ENCODE peak calls at places on chromosomes 5 and 9, in nine cellular contexts. One of them, this sample, is unnamed.

GRCh38 chr9:123169926-123170325 is 98.5 kb downstream of the STRBP start:
- DNase-seq in endothelial cell: no peak
- DNase-seq in fibroblast of villous mesenchyme: no peak
- DNase-seq in H9: no peak
- DNase-seq in cardiac fibroblast: no peak
- DNase-seq in tibial artery: no peak
- DNase-seq in WTC11: no peak
- DNase-seq in brain microvascular endothelial cell: no peak
- DNase-seq in uterus: no peak
- DNase-seq in this sample: no peak

GRCh38 chr5:130135506-130135905 is 231.2 kb downstream of the CHSY3 start:
- DNase-seq in endothelial cell: no peak
- DNase-seq in fibroblast of villous mesenchyme: peak; percentile 44
- DNase-seq in H9: no peak
- DNase-seq in cardiac fibroblast: peak; percentile 79
- DNase-seq in tibial artery: no peak
- DNase-seq in WTC11: no peak
- DNase-seq in brain microvascular endothelial cell: peak; percentile 72
- DNase-seq in uterus: no peak
- DNase-seq in this sample: no peak

GRCh38 chr5:147223951-147224791 is 10.7 kb upstream of the STK32A start:
- DNase-seq in endothelial cell: peak; percentile 49
- DNase-seq in fibroblast of villous mesenchyme: peak; percentile 56
- DNase-seq in H9: no peak
- DNase-seq in cardiac fibroblast: peak; percentile 76
- DNase-seq in tibial artery: peak; percentile 52
- DNase-seq in WTC11: peak; percentile 19
- DNase-seq in brain microvascular endothelial cell: peak; percentile 20
- DNase-seq in uterus: peak; percentile 49
- DNase-seq in this sample: peak; percentile 20

GRCh38 chr5:81925012-81925411 is 46.8 kb upstream of the ATG10 start:
- DNase-seq in endothelial cell: no peak
- DNase-seq in fibroblast of villous mesenchyme: no peak
- DNase-seq in H9: no peak
- DNase-seq in cardiac fibroblast: no peak
- DNase-seq in tibial artery: no peak
- DNase-seq in WTC11: no peak
- DNase-seq in brain microvascular endothelial cell: no peak
- DNase-seq in uterus: no peak
- DNase-seq in this sample: no peak

GRCh38 chr5:103943243-103943642 is 380.7 kb upstream of the NUDT12 start:
- DNase-seq in endothelial cell: no peak
- DNase-seq in fibroblast of villous mesenchyme: no peak
- DNase-seq in H9: no peak
- DNase-seq in cardiac fibroblast: no peak
- DNase-seq in tibial artery: no peak
- DNase-seq in WTC11: no peak
- DNase-seq in brain microvascular endothelial cell: no peak
- DNase-seq in uterus: no peak
- DNase-seq in this sample: no peak

GRCh38 chr9:110808599-110808980 is 140.0 kb downstream of the MUSK start:
- DNase-seq in endothelial cell: no peak
- DNase-seq in fibroblast of villous mesenchyme: no peak
- DNase-seq in H9: no peak
- DNase-seq in cardiac fibroblast: no peak
- DNase-seq in tibial artery: no peak
- DNase-seq in WTC11: no peak
- DNase-seq in brain microvascular endothelial cell: no peak
- DNase-seq in uterus: no peak
- DNase-seq in this sample: no peak

GRCh38 chr9:127053057-127053821 is 69.2 kb downstream of the ANGPTL2 start:
- DNase-seq in endothelial cell: no peak
- DNase-seq in fibroblast of villous mesenchyme: peak; percentile 27
- DNase-seq in H9: no peak
- DNase-seq in cardiac fibroblast: peak; percentile 44
- DNase-seq in tibial artery: no peak
- DNase-seq in WTC11: no peak
- DNase-seq in brain microvascular endothelial cell: no peak
- DNase-seq in uterus: no peak
- DNase-seq in this sample: no peak

GRCh38 chr9:79572891-79573696 is 1.3 kb downstream of the TLE4 start:
- DNase-seq in endothelial cell: peak; percentile 28
- DNase-seq in fibroblast of villous mesenchyme: peak; percentile 19
- DNase-seq in H9: peak; percentile 34
- DNase-seq in cardiac fibroblast: peak; percentile 21
- DNase-seq in tibial artery: peak; percentile 36
- DNase-seq in WTC11: peak; percentile 41
- DNase-seq in brain microvascular endothelial cell: no peak
- DNase-seq in uterus: peak; percentile 34
- DNase-seq in this sample: no peak

GRCh38 chr9:129889936-129890717 is 54.9 kb downstream of the USP20 start:
- DNase-seq in endothelial cell: no peak
- DNase-seq in fibroblast of villous mesenchyme: no peak
- DNase-seq in H9: peak; percentile 87
- DNase-seq in cardiac fibroblast: no peak
- DNase-seq in tibial artery: no peak
- DNase-seq in WTC11: peak; percentile 77
- DNase-seq in brain microvascular endothelial cell: no peak
- DNase-seq in uterus: no peak
- DNase-seq in this sample: no peak

GRCh38 chr9:33225319-33226152 is 14.4 kb upstream of the SPINK4 start:
- DNase-seq in endothelial cell: peak; percentile 66
- DNase-seq in fibroblast of villous mesenchyme: peak; percentile 86
- DNase-seq in H9: no peak
- DNase-seq in cardiac fibroblast: peak; percentile 82
- DNase-seq in tibial artery: peak; percentile 58
- DNase-seq in WTC11: peak; percentile 52
- DNase-seq in brain microvascular endothelial cell: peak; percentile 63
- DNase-seq in uterus: peak; percentile 79
- DNase-seq in this sample: peak; percentile 49

GRCh38 chr5:90480699-90481098 is 6.0 kb downstream of the POLR3G start:
- DNase-seq in endothelial cell: no peak
- DNase-seq in fibroblast of villous mesenchyme: no peak
- DNase-seq in H9: no peak
- DNase-seq in cardiac fibroblast: no peak
- DNase-seq in tibial artery: no peak
- DNase-seq in WTC11: no peak
- DNase-seq in brain microvascular endothelial cell: no peak
- DNase-seq in uterus: no peak
- DNase-seq in this sample: no peak

GRCh38 chr5:161295721-161296120 is 250.8 kb downstream of the GABRB2 start:
- DNase-seq in endothelial cell: no peak
- DNase-seq in fibroblast of villous mesenchyme: no peak
- DNase-seq in H9: no peak
- DNase-seq in cardiac fibroblast: no peak
- DNase-seq in tibial artery: no peak
- DNase-seq in WTC11: no peak
- DNase-seq in brain microvascular endothelial cell: no peak
- DNase-seq in uterus: no peak
- DNase-seq in this sample: no peak

GRCh38 chr9:81574399-81574798 is 114.9 kb downstream of the TLE1 start:
- DNase-seq in endothelial cell: no peak
- DNase-seq in fibroblast of villous mesenchyme: peak; percentile 38
- DNase-seq in H9: no peak
- DNase-seq in cardiac fibroblast: no peak
- DNase-seq in tibial artery: no peak
- DNase-seq in WTC11: no peak
- DNase-seq in brain microvascular endothelial cell: no peak
- DNase-seq in uterus: no peak
- DNase-seq in this sample: no peak

GRCh38 chr5:98796197-98796972 is 22.9 kb downstream of the RGMB start:
- DNase-seq in endothelial cell: peak; percentile 67
- DNase-seq in fibroblast of villous mesenchyme: peak; percentile 67
- DNase-seq in H9: peak; percentile 48
- DNase-seq in cardiac fibroblast: peak; percentile 69
- DNase-seq in tibial artery: no peak
- DNase-seq in WTC11: peak; percentile 56
- DNase-seq in brain microvascular endothelial cell: peak; percentile 69
- DNase-seq in uterus: peak; percentile 31
- DNase-seq in this sample: no peak

GRCh38 chr5:59174248-59174844 is 591.5 kb downstream of the RAB3C start:
- DNase-seq in endothelial cell: peak; percentile 15
- DNase-seq in fibroblast of villous mesenchyme: peak; percentile 87
- DNase-seq in H9: no peak
- DNase-seq in cardiac fibroblast: peak; percentile 92
- DNase-seq in tibial artery: no peak
- DNase-seq in WTC11: no peak
- DNase-seq in brain microvascular endothelial cell: peak; percentile 58
- DNase-seq in uterus: no peak
- DNase-seq in this sample: no peak

GRCh38 chr9:137156567-137157375 is 13.1 kb downstream of the LRRC26 start:
- DNase-seq in endothelial cell: peak; percentile 53
- DNase-seq in fibroblast of villous mesenchyme: peak; percentile 59
- DNase-seq in H9: peak; percentile 75
- DNase-seq in cardiac fibroblast: peak; percentile 53
- DNase-seq in tibial artery: no peak
- DNase-seq in WTC11: peak; percentile 75
- DNase-seq in brain microvascular endothelial cell: peak; percentile 4
- DNase-seq in uterus: no peak
- DNase-seq in this sample: peak; percentile 12

GRCh38 chr5:73454379-73455036 is 5.9 kb upstream of the FOXD1 start:
- DNase-seq in endothelial cell: peak; percentile 73
- DNase-seq in fibroblast of villous mesenchyme: peak; percentile 42
- DNase-seq in H9: peak; percentile 88
- DNase-seq in cardiac fibroblast: peak; percentile 58
- DNase-seq in tibial artery: no peak
- DNase-seq in WTC11: peak; percentile 83
- DNase-seq in brain microvascular endothelial cell: peak; percentile 58
- DNase-seq in uterus: no peak
- DNase-seq in this sample: peak; percentile 23
- TF ChIP-seq CTCF in endothelial cell: peak; percentile 79
- TF ChIP-seq CTCF in fibroblast of villous mesenchyme: peak; percentile 93
- TF ChIP-seq CTCF in H9: peak; percentile 85
- TF ChIP-seq CTCF in cardiac fibroblast: peak; percentile 94
- TF ChIP-seq CTCF in tibial artery: peak; percentile 52
- TF ChIP-seq CTCF in WTC11: peak; percentile 48
- TF ChIP-seq CTCF in brain microvascular endothelial cell: peak; percentile 94
- TF ChIP-seq CTCF in uterus: peak; percentile 47
- TF ChIP-seq CTCF in this sample: peak; percentile 77

GRCh38 chr5:7850241-7850532 is 746 bp downstream of the CFAP90 start:
- DNase-seq in endothelial cell: no peak
- DNase-seq in fibroblast of villous mesenchyme: no peak
- DNase-seq in H9: peak; percentile 94
- DNase-seq in cardiac fibroblast: no peak
- DNase-seq in tibial artery: no peak
- DNase-seq in WTC11: no peak
- DNase-seq in brain microvascular endothelial cell: no peak
- DNase-seq in uterus: peak; percentile 29
- DNase-seq in this sample: no peak

GRCh38 chr5:7850533-7851239 is at the start of gene CFAP90:
- DNase-seq in endothelial cell: peak; percentile 85
- DNase-seq in fibroblast of villous mesenchyme: peak; percentile 39
- DNase-seq in H9: peak; percentile 93
- DNase-seq in cardiac fibroblast: peak; percentile 60
- DNase-seq in tibial artery: no peak
- DNase-seq in WTC11: peak; percentile 91
- DNase-seq in brain microvascular endothelial cell: peak; percentile 52
- DNase-seq in uterus: peak; percentile 47
- DNase-seq in this sample: no peak

GRCh38 chr5:7851240-7851592 is 283 bp upstream of the CFAP90 start:
- DNase-seq in endothelial cell: no peak
- DNase-seq in fibroblast of villous mesenchyme: no peak
- DNase-seq in H9: no peak
- DNase-seq in cardiac fibroblast: no peak
- DNase-seq in tibial artery: no peak
- DNase-seq in WTC11: no peak
- DNase-seq in brain microvascular endothelial cell: no peak
- DNase-seq in uterus: no peak
- DNase-seq in this sample: no peak

GRCh38 chr5:7848296-7848695 is 2.6 kb downstream of the CFAP90 start:
- DNase-seq in endothelial cell: no peak
- DNase-seq in fibroblast of villous mesenchyme: no peak
- DNase-seq in H9: no peak
- DNase-seq in cardiac fibroblast: no peak
- DNase-seq in tibial artery: no peak
- DNase-seq in WTC11: no peak
- DNase-seq in brain microvascular endothelial cell: no peak
- DNase-seq in uterus: no peak
- DNase-seq in this sample: no peak

GRCh38 chr5:7849531-7850240 is 1.2 kb downstream of the CFAP90 start:
- DNase-seq in endothelial cell: peak; percentile 30
- DNase-seq in fibroblast of villous mesenchyme: no peak
- DNase-seq in H9: no peak
- DNase-seq in cardiac fibroblast: no peak
- DNase-seq in tibial artery: no peak
- DNase-seq in WTC11: peak; percentile 49
- DNase-seq in brain microvascular endothelial cell: no peak
- DNase-seq in uterus: no peak
- DNase-seq in this sample: no peak
- TF ChIP-seq CTCF in endothelial cell: no peak
- TF ChIP-seq CTCF in fibroblast of villous mesenchyme: no peak
- TF ChIP-seq CTCF in H9: peak; percentile 49
- TF ChIP-seq CTCF in cardiac fibroblast: no peak
- TF ChIP-seq CTCF in tibial artery: no peak
- TF ChIP-seq CTCF in WTC11: no peak
- TF ChIP-seq CTCF in brain microvascular endothelial cell: peak; percentile 44
- TF ChIP-seq CTCF in uterus: peak; percentile 30
- TF ChIP-seq CTCF in this sample: peak; percentile 14

DNA sequence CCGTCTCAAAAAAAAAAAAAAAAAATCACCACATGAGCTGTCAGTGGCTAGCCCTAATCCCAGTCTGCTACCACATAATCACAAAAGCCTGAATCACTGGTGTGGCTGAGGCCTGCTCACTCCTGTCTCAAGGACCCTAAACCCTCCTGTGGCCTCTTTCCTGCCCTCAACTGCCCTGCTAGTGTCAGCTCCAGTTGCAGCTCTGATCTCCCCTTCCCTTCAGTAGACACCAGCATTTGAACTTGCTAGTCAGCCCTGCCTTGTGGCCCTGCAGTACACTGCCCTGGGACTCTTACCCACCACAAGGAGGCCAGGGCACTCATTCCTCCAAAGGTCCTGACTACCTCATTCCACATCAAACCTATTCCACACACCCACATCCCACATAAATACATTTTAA is 9.5 kb upstream of the P4HA2 start:
- DNase-seq in endothelial cell: no peak
- DNase-seq in fibroblast of villous mesenchyme: peak; percentile 12
- DNase-seq in H9: peak; percentile 35
- DNase-seq in cardiac fibroblast: no peak
- DNase-seq in tibial artery: peak; percentile 15
- DNase-seq in WTC11: no peak
- DNase-seq in brain microvascular endothelial cell: no peak
- DNase-seq in uterus: peak; percentile 9
- DNase-seq in this sample: no peak
- TF ChIP-seq CTCF in endothelial cell: no peak
- TF ChIP-seq CTCF in fibroblast of villous mesenchyme: peak; percentile 11
- TF ChIP-seq CTCF in H9: peak; percentile 26
- TF ChIP-seq CTCF in cardiac fibroblast: peak; percentile 16
- TF ChIP-seq CTCF in tibial artery: no peak
- TF ChIP-seq CTCF in WTC11: no peak
- TF ChIP-seq CTCF in brain microvascular endothelial cell: peak; percentile 55
- TF ChIP-seq CTCF in uterus: no peak
- TF ChIP-seq CTCF in this sample: no peak

DNA sequence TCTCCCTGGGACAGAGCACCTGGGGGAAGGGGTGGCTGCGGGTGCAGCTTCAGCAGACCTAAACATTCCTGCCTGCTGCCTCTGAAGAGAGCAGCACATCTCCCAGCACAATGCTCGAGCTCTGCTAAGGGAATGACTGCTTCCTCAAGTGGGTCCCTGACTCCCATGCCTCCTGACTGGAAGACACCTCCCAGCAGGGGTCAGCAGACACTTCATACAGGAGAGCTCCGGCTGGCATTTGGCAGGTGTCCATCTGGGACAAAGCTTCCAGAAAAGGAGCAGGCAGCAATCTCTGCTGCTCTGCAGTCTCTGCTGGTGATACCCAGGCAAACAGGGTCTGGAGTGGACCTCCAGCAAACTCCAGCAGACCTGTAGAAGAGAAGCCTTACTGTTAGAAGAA is 77.2 kb downstream of the SLCO6A1 start:
- DNase-seq in endothelial cell: no peak
- DNase-seq in fibroblast of villous mesenchyme: no peak
- DNase-seq in H9: peak; percentile 31
- DNase-seq in cardiac fibroblast: no peak
- DNase-seq in tibial artery: no peak
- DNase-seq in WTC11: no peak
- DNase-seq in brain microvascular endothelial cell: no peak
- DNase-seq in uterus: no peak
- DNase-seq in this sample: no peak
- TF ChIP-seq CTCF in endothelial cell: no peak
- TF ChIP-seq CTCF in fibroblast of villous mesenchyme: no peak
- TF ChIP-seq CTCF in H9: no peak
- TF ChIP-seq CTCF in cardiac fibroblast: no peak
- TF ChIP-seq CTCF in tibial artery: no peak
- TF ChIP-seq CTCF in WTC11: no peak
- TF ChIP-seq CTCF in brain microvascular endothelial cell: no peak
- TF ChIP-seq CTCF in uterus: no peak
- TF ChIP-seq CTCF in this sample: no peak

This sample was measured in AG09319.